ENCODE peak calls at places on chromosomes 5 and 9, in eight cellular contexts. One of them, this sample, is unnamed.

GRCh38 chr5:175517824-175518450 is 39.6 kb downstream of the SFXN1 start:
- DNase-seq in activated effector memory CD4-positive, alpha-beta T cell treated with Interleukin-2 at 50 U/mL for 16 hours: peak
- DNase-seq in stimulated activated naive B cell treated with anti-CD40 and anti-IgM and Interleukin-4, amounts not matched to agents 10 μg/mL and 1 μg/mL and 100 μg/mL, for 72 hours: peak
- DNase-seq in HFF-Myc: peak
- DNase-seq in fibroblast of mammary gland: peak
- DNase-seq in renal cortical epithelial cell: peak
- DNase-seq in osteocyte: no peak
- DNase-seq in brain microvascular endothelial cell: peak
- DNase-seq in this sample: no peak

GRCh38 chr5:78287833-78288232 is 6.7 kb downstream of the AP3B1 start:
- DNase-seq in activated effector memory CD4-positive, alpha-beta T cell treated with Interleukin-2 at 50 U/mL for 16 hours: no peak
- DNase-seq in stimulated activated naive B cell treated with anti-CD40 and anti-IgM and Interleukin-4, amounts not matched to agents 10 μg/mL and 1 μg/mL and 100 μg/mL, for 72 hours: no peak
- DNase-seq in HFF-Myc: no peak
- DNase-seq in fibroblast of mammary gland: peak
- DNase-seq in renal cortical epithelial cell: peak
- DNase-seq in osteocyte: no peak
- DNase-seq in brain microvascular endothelial cell: peak
- DNase-seq in this sample: no peak

GRCh38 chr9:88108779-88109178 is 29.5 kb downstream of the SPATA31C2 start:
- DNase-seq in activated effector memory CD4-positive, alpha-beta T cell treated with Interleukin-2 at 50 U/mL for 16 hours: no peak
- DNase-seq in stimulated activated naive B cell treated with anti-CD40 and anti-IgM and Interleukin-4, amounts not matched to agents 10 μg/mL and 1 μg/mL and 100 μg/mL, for 72 hours: no peak
- DNase-seq in HFF-Myc: no peak
- DNase-seq in fibroblast of mammary gland: no peak
- DNase-seq in renal cortical epithelial cell: no peak
- DNase-seq in osteocyte: no peak
- DNase-seq in brain microvascular endothelial cell: no peak
- DNase-seq in this sample: no peak

GRCh38 chr9:136539427-136540412 is 6.1 kb downstream of the NOTCH1 start:
- DNase-seq in activated effector memory CD4-positive, alpha-beta T cell treated with Interleukin-2 at 50 U/mL for 16 hours: peak
- DNase-seq in stimulated activated naive B cell treated with anti-CD40 and anti-IgM and Interleukin-4, amounts not matched to agents 10 μg/mL and 1 μg/mL and 100 μg/mL, for 72 hours: peak
- DNase-seq in HFF-Myc: no peak
- DNase-seq in fibroblast of mammary gland: no peak
- DNase-seq in renal cortical epithelial cell: peak
- DNase-seq in osteocyte: no peak
- DNase-seq in brain microvascular endothelial cell: peak
- DNase-seq in this sample: peak

GRCh38 chr5:159456722-159457462 is 126.6 kb upstream of the IL12B start:
- DNase-seq in activated effector memory CD4-positive, alpha-beta T cell treated with Interleukin-2 at 50 U/mL for 16 hours: no peak
- DNase-seq in stimulated activated naive B cell treated with anti-CD40 and anti-IgM and Interleukin-4, amounts not matched to agents 10 μg/mL and 1 μg/mL and 100 μg/mL, for 72 hours: peak
- DNase-seq in HFF-Myc: no peak
- DNase-seq in fibroblast of mammary gland: peak
- DNase-seq in renal cortical epithelial cell: peak
- DNase-seq in osteocyte: peak
- DNase-seq in brain microvascular endothelial cell: no peak
- DNase-seq in this sample: no peak

GRCh38 chr9:131449276-131449675 is 53.4 kb upstream of the POMT1 start:
- DNase-seq in activated effector memory CD4-positive, alpha-beta T cell treated with Interleukin-2 at 50 U/mL for 16 hours: no peak
- DNase-seq in stimulated activated naive B cell treated with anti-CD40 and anti-IgM and Interleukin-4, amounts not matched to agents 10 μg/mL and 1 μg/mL and 100 μg/mL, for 72 hours: no peak
- DNase-seq in HFF-Myc: no peak
- DNase-seq in fibroblast of mammary gland: no peak
- DNase-seq in renal cortical epithelial cell: peak
- DNase-seq in osteocyte: no peak
- DNase-seq in brain microvascular endothelial cell: no peak
- DNase-seq in this sample: no peak

GRCh38 chr5:73236541-73237128 is 63.6 kb downstream of the TMEM174 start:
- DNase-seq in activated effector memory CD4-positive, alpha-beta T cell treated with Interleukin-2 at 50 U/mL for 16 hours: no peak
- DNase-seq in stimulated activated naive B cell treated with anti-CD40 and anti-IgM and Interleukin-4, amounts not matched to agents 10 μg/mL and 1 μg/mL and 100 μg/mL, for 72 hours: no peak
- DNase-seq in HFF-Myc: no peak
- DNase-seq in fibroblast of mammary gland: no peak
- DNase-seq in renal cortical epithelial cell: no peak
- DNase-seq in osteocyte: no peak
- DNase-seq in brain microvascular endothelial cell: no peak
- DNase-seq in this sample: no peak

GRCh38 chr5:120072054-120072453 is 392.0 kb upstream of the PRR16 start:
- DNase-seq in activated effector memory CD4-positive, alpha-beta T cell treated with Interleukin-2 at 50 U/mL for 16 hours: no peak
- DNase-seq in stimulated activated naive B cell treated with anti-CD40 and anti-IgM and Interleukin-4, amounts not matched to agents 10 μg/mL and 1 μg/mL and 100 μg/mL, for 72 hours: no peak
- DNase-seq in HFF-Myc: no peak
- DNase-seq in fibroblast of mammary gland: no peak
- DNase-seq in renal cortical epithelial cell: no peak
- DNase-seq in osteocyte: no peak
- DNase-seq in brain microvascular endothelial cell: no peak
- DNase-seq in this sample: no peak

GRCh38 chr9:36625006-36625600 is 52.4 kb downstream of the MELK start:
- DNase-seq in activated effector memory CD4-positive, alpha-beta T cell treated with Interleukin-2 at 50 U/mL for 16 hours: no peak
- DNase-seq in stimulated activated naive B cell treated with anti-CD40 and anti-IgM and Interleukin-4, amounts not matched to agents 10 μg/mL and 1 μg/mL and 100 μg/mL, for 72 hours: no peak
- DNase-seq in HFF-Myc: peak
- DNase-seq in fibroblast of mammary gland: peak
- DNase-seq in renal cortical epithelial cell: peak
- DNase-seq in osteocyte: no peak
- DNase-seq in brain microvascular endothelial cell: peak
- DNase-seq in this sample: no peak

GRCh38 chr5:16051246-16051645 is 128.3 kb downstream of the MARCHF11 start:
- DNase-seq in activated effector memory CD4-positive, alpha-beta T cell treated with Interleukin-2 at 50 U/mL for 16 hours: no peak
- DNase-seq in stimulated activated naive B cell treated with anti-CD40 and anti-IgM and Interleukin-4, amounts not matched to agents 10 μg/mL and 1 μg/mL and 100 μg/mL, for 72 hours: no peak
- DNase-seq in HFF-Myc: no peak
- DNase-seq in fibroblast of mammary gland: no peak
- DNase-seq in renal cortical epithelial cell: no peak
- DNase-seq in osteocyte: no peak
- DNase-seq in brain microvascular endothelial cell: peak
- DNase-seq in this sample: no peak

GRCh38 chr9:132079391-132080071 is at the start of gene MED27:
- DNase-seq in activated effector memory CD4-positive, alpha-beta T cell treated with Interleukin-2 at 50 U/mL for 16 hours: peak
- DNase-seq in stimulated activated naive B cell treated with anti-CD40 and anti-IgM and Interleukin-4, amounts not matched to agents 10 μg/mL and 1 μg/mL and 100 μg/mL, for 72 hours: peak
- DNase-seq in HFF-Myc: peak
- DNase-seq in fibroblast of mammary gland: peak
- DNase-seq in renal cortical epithelial cell: peak
- DNase-seq in osteocyte: peak
- DNase-seq in brain microvascular endothelial cell: peak
- DNase-seq in this sample: peak

GRCh38 chr5:176361437-176362097 is at the start of gene KIAA1191:
- DNase-seq in activated effector memory CD4-positive, alpha-beta T cell treated with Interleukin-2 at 50 U/mL for 16 hours: peak
- DNase-seq in stimulated activated naive B cell treated with anti-CD40 and anti-IgM and Interleukin-4, amounts not matched to agents 10 μg/mL and 1 μg/mL and 100 μg/mL, for 72 hours: peak
- DNase-seq in HFF-Myc: peak
- DNase-seq in fibroblast of mammary gland: peak
- DNase-seq in renal cortical epithelial cell: peak
- DNase-seq in osteocyte: peak
- DNase-seq in brain microvascular endothelial cell: peak
- DNase-seq in this sample: peak

GRCh38 chr5:58912102-58912501 is 329.2 kb downstream of the RAB3C start:
- DNase-seq in activated effector memory CD4-positive, alpha-beta T cell treated with Interleukin-2 at 50 U/mL for 16 hours: no peak
- DNase-seq in stimulated activated naive B cell treated with anti-CD40 and anti-IgM and Interleukin-4, amounts not matched to agents 10 μg/mL and 1 μg/mL and 100 μg/mL, for 72 hours: no peak
- DNase-seq in HFF-Myc: no peak
- DNase-seq in fibroblast of mammary gland: no peak
- DNase-seq in renal cortical epithelial cell: no peak
- DNase-seq in osteocyte: no peak
- DNase-seq in brain microvascular endothelial cell: no peak
- DNase-seq in this sample: no peak

GRCh38 chr9:131289301-131290038 is at the start of gene PLPP7:
- DNase-seq in activated effector memory CD4-positive, alpha-beta T cell treated with Interleukin-2 at 50 U/mL for 16 hours: no peak
- DNase-seq in stimulated activated naive B cell treated with anti-CD40 and anti-IgM and Interleukin-4, amounts not matched to agents 10 μg/mL and 1 μg/mL and 100 μg/mL, for 72 hours: no peak
- DNase-seq in HFF-Myc: no peak
- DNase-seq in fibroblast of mammary gland: peak
- DNase-seq in renal cortical epithelial cell: peak
- DNase-seq in osteocyte: no peak
- DNase-seq in brain microvascular endothelial cell: peak
- DNase-seq in this sample: no peak